ENCODE peak calls at places on chromosomes 3 and 15, in seven cellular contexts. O is PC-3, L is neural crest cell, B is body of pancreas, H is endodermal cell, Z is brain microvascular endothelial cell, G is GM13976. N is an unnamed sample.

GRCh38 chr15:96501362-96501761 is 170.9 kb downstream of the NR2F2 start:
- DNase-seq in G (no peak), L (no peak), O (no peak), B (no peak), Z (no peak), H (no peak), N (no peak)

GRCh38 chr3:194687638-194688206 is 2.0 kb downstream of the FAM43A start:
- DNase-seq in H (peak), L (peak), O (peak), G (peak), Z (peak), B (peak), N (peak)

GRCh38 chr15:91867581-91868026 is 14.1 kb downstream of the SLCO3A1 start:
- DNase-seq in L (no peak), B (peak), G (no peak), O (peak), H (peak), Z (peak), N (peak)

GRCh38 chr3:188003188-188004171 is 150.5 kb upstream of the LPP start:
- DNase-seq in G (no peak), B (peak), L (no peak), O (peak), H (no peak), Z (no peak), N (no peak)

GRCh38 chr15:36251450-36251849 is 328.0 kb upstream of the CDIN1 start:
- DNase-seq in O (peak), B (no peak), G (no peak), Z (no peak), H (no peak), L (no peak), N (peak)

GRCh38 chr15:71114066-71114680 is 1.1 kb upstream of the THSD4 start:
- DNase-seq in O (peak), H (peak), G (no peak), Z (no peak), B (no peak), L (no peak), N (no peak)

GRCh38 chr3:66582721-66583141 is 81.9 kb upstream of the LRIG1 start:
- DNase-seq in O (no peak), H (no peak), B (no peak), L (no peak), Z (peak), G (peak), N (peak)

GRCh38 chr15:81877533-81878227 is 168.1 kb downstream of the MEX3B start:
- DNase-seq in B (no peak), Z (no peak), L (no peak), O (no peak), H (no peak), G (no peak), N (no peak)

GRCh38 chr3:124115279-124115678 is 123.4 kb upstream of the ROPN1 start:
- DNase-seq in Z (no peak), B (no peak), H (no peak), L (no peak), O (no peak), G (no peak), N (no peak)

GRCh38 chr15:41930221-41930866 is 36.5 kb upstream of the SPTBN5 start:
- DNase-seq in B (no peak), Z (peak), G (no peak), O (peak), H (no peak), L (no peak), N (peak)

GRCh38 chr15:39888809-39889208 is 31.3 kb downstream of the GPR176 start:
- DNase-seq in O (no peak), Z (no peak), H (no peak), L (no peak), G (no peak), B (no peak), N (no peak)

GRCh38 chr3:129944709-129945108 is 29.8 kb upstream of the TRH start:
- DNase-seq in B (no peak), Z (no peak), H (no peak), G (no peak), O (no peak), L (no peak), N (no peak)

GRCh38 chr3:169264711-169265110 is 398.8 kb downstream of the MECOM start:
- DNase-seq in H (no peak), O (peak), B (peak), G (no peak), Z (peak), L (no peak), N (peak)

DNA sequence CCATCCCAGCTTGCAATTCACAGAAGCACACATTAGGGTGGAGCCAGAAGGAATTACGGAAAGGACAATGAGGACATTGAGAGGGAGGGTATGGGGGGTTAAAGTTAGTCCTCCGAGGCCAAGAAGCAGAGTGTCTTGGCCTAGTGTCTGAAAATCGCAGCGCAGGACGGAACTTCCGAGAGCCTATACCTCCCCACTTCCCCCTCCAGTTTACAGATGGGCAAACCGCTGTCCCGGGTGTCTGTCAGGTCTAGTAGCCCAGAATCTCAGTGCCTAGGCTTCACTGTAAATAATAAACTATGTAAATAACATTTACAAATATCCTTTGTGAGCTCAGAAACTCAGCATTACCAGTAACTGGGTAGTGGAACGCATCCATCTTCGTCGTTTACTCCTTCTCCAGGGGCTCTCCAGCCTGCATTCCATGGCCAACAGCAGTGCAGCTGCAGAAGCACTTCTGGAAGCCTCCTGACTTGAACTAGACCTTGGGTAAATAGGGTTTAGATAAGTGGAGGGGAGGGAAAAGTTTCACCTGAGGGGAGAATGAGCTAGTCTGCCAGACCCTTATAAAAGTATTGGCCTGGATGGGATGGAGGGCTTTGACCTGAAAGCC is 962 bp downstream of the ADPRH start:
- DNase-seq in B (peak), G (peak), L (no peak), H (peak), Z (peak), O (no peak), N (no peak)
- TF ChIP-seq CTCF in B (no peak), G (no peak), L (peak), H (no peak), Z (no peak), O (no peak), N (no peak)

DNA sequence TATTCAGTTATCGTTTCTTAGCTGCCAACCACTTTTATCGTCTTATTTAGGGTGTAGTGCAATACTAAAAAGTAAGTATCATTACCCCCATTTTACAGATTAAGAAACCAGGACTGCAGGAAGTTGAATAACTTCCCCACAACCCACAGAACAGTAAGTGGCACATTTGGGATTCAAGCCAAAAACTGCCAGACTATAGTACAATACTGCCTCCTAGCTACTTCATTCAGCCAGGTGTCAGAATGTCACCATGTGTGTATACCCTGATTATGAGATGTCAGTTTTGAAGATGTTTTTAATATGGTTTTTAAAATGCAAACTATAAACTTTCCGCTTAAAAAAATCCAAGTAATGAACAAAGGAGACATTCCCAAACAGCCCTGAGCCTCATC is 74.2 kb upstream of the PROK2 start:
- DNase-seq in H (no peak), Z (no peak), L (no peak), O (peak), G (peak), B (peak), N (peak)
- TF ChIP-seq CTCF in H (peak), Z (peak), L (peak), O (peak), G (peak), B (peak), N (peak)

DNA sequence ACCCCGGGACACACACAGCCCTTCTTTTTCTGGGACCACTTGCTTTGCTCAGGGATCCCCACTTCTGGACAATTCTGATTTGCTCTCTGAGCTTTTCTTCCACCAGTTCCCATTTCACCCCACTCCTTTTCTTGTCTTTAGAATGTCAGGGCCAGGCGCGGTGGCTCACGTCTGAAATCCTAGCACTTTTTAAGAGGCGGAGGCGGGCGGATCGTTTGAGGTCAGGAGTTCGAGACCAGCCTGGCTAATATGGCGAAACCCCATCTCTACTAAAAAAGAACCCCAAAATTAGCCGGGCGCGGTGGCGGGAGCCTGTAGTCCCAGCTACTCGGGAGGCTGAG is 907 bp downstream of the USP13 start:
- DNase-seq in Z (peak), H (peak), B (peak), L (no peak), O (no peak), G (no peak), N (no peak)
- TF ChIP-seq CTCF in Z (no peak), H (no peak), B (no peak), L (no peak), O (no peak), G (no peak), N (no peak)

GRCh38 chr15:34434627-34435305 is 2.8 kb downstream of the GOLGA8A start:
- DNase-seq in H (no peak), Z (no peak), G (no peak), L (no peak), O (no peak), B (no peak), N (no peak)

GRCh38 chr15:34435658-34436057 is 1.9 kb downstream of the GOLGA8A start:
- DNase-seq in H (no peak), O (no peak), L (no peak), Z (no peak), B (no peak), G (no peak), N (no peak)

GRCh38 chr15:34436126-34436955 is 1.3 kb downstream of the GOLGA8A start:
- DNase-seq in Z (peak), L (peak), B (no peak), O (peak), G (peak), H (peak), N (no peak)

GRCh38 chr15:34437687-34438086 is at the start of gene GOLGA8A:
- DNase-seq in O (peak), H (peak), L (peak), Z (peak), B (peak), G (peak), N (peak)

DNA sequence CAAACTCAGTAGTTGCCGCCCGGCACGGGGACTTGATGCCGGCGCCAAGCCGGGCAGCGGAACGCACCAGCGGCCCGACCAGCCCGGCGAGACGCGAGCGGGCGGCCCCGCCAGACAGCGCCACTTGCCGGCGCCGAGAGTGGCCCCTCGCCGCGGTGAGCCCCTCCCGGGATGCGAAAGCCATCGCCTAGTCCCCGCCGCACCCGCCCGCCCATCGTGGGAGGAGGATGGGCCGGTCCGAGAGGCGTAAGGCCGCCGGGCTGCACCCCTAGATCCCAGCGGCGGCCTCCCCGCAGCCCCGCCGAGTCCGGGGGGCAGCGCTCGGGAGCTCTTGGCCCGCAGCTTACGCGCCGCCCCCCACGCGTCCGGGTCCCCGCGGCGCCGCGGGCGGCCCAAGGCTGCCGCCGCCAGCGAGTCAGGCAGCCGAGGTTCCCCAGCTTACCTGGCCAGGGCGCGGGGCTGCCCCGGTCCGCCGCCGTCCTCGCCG is 609 bp downstream of the GOLGA8A start:
- DNase-seq in O (peak), B (peak), G (peak), Z (no peak), L (peak), H (peak), N (peak)
- TF ChIP-seq CTCF in O (peak), B (no peak), G (peak), Z (no peak), L (no peak), H (peak), N (no peak)

DNA sequence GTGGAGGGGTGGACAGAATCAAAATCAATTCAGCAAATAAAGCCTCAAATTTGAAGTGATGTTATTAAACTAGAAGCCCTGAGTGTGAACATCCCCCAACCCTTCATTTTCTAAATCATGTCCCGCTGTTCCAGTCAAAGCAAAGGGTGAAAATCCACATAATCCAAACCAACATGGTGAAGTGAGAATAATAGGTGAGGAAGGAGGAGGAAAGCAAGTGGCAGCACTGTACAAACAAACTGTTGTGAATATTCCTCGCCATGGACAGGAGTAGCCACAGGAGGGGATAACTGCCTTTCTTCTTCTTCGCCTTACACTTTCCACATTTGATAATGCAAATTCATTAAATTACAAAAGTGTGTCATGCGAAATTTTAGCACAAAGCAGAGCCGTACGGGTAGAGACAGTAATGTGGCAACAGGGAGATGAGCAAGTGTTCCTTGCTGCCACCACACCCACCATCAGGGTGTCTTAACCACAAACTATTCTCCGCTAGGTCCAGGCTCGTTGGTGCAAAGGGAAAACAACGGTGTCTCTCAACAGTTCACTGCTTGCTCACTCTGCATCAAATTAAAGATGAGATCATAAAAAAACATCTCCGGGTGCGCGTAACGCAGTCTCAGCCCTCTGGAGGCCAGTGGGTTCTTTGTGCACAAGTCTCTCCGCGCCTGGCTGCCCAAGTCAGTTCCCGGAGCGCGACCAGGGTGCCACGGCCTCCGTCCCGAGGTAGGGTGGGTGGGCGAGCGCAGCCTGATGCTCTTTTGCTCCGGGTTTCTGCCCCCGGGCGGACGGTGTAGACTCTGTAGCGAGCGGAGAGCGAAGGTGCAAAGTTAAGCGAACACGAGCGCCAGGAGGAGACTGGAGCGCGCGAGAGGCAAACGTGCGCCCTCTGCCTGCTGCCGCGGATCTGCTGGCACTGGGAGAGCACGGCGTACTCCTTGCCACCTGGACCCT is 6.7 kb downstream of the EPHA3 start:
- DNase-seq in O (peak), L (peak), H (peak), B (peak), G (peak), Z (peak), N (peak)
- TF ChIP-seq CTCF in O (peak), L (peak), H (peak), B (peak), G (peak), Z (peak), N (peak)

DNA sequence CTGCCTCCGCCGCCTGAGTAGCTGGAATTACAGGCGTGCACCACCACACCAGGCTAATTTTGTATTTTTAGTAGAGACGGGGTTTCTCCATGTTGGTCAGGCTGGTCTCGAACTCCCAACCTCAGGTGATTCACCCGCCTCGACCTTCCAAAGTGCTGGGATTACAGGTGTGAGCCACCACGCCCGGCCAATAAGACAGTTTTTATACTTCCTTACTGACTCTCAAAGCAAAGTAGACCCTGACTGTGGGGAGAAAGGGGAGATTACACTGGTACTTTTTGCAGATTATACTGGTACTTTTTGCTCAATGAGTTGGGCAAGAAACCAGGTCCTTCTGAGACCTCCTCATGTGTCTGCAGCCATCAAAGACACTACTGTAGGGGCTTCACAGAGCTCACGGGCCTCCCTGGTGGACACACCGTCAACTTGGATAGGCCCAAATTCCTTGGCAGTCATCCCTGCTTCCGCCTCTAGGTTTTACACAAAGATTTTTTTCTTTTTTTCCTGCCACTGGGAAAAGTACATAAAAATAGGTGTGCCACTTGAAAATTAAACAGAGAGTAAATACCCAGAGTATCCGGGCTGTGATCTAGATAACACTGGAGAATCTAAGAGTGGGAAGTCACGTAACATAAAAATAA is 143.3 kb upstream of the WNT5A start:
- DNase-seq in B (no peak), O (no peak), H (no peak), G (no peak), Z (no peak), L (no peak), N (no peak)
- TF ChIP-seq CTCF in B (no peak), O (no peak), H (peak), G (no peak), Z (no peak), L (no peak), N (no peak)

GRCh38 chr15:90603893-90604292 is 74.2 kb downstream of the CRTC3 start:
- DNase-seq in L (no peak), H (peak), B (peak), Z (peak), G (no peak), O (peak), N (peak)
- TF ChIP-seq CTCF in L (peak), H (peak), B (peak), Z (peak), G (peak), O (peak), N (peak)

GRCh38 chr15:47551079-47551478 is 166.2 kb upstream of the SEMA6D start:
- DNase-seq in H (peak), B (no peak), Z (no peak), G (no peak), L (no peak), O (peak), N (peak)
- TF ChIP-seq CTCF in H (peak), B (no peak), Z (peak), G (no peak), L (no peak), O (peak), N (peak)

DNA sequence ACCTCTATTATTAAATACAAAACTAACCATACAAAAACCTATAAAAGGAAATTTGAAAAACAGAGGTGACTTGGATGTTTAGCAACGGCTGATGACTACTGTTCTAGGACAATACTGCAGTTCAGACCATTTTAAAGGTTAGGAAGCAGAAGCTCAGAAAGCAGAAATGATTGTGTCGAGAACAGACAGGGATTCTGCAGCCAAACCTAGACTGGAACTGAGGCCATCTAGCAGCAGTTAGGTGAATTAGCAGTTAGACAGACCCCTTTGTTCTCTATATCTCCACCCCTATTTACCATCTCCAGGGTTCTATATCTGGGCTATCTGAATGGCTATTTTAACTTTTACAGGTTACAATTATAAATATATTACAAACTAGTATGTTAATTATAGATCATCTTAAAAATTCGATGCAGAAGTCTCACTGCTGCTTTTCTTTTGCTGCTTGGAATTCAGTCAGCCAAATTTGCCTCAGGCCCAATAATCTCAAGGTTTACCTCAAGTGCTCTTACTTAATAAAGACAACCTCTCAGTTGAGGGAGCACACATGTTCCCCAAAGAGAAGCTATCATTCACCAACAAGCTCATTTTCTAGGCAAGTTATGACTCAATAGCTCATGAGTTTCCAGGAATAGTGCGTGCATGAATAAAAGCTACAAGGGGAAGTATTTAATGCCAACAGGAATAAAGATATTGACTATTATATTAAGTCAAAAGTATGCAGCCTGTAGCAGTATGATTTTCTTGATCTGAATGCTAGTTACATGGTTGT is 9.3 kb upstream of the IL1RAP start:
- DNase-seq in B (no peak), H (no peak), L (no peak), Z (no peak), O (no peak), G (no peak), N (peak)
- TF ChIP-seq CTCF in B (no peak), H (peak), L (no peak), Z (peak), O (peak), G (no peak), N (peak)

N was measured in choroid plexus epithelial cell.